ENCODE peak calls at places on chromosome 14, in seven cellular contexts. G is mesenchymal stem cell, Q is NCI-H2081, B is cerebellum, D is adipocyte, U is lower leg skin, P is NCI-H1417. W is an unnamed sample.

GRCh38 chr14:23443881-23444280 is 8.4 kb upstream of the MYH7 start:
- DNase-seq in G (no peak), B (no peak), Q (no peak), P (no peak), U (no peak), D (no peak), W (no peak)

GRCh38 chr14:42884100-42884499 is 1277.4 kb downstream of the LRFN5 start:
- DNase-seq in B (no peak), D (peak), P (no peak), U (no peak), G (peak), Q (no peak), W (no peak)

GRCh38 chr14:94213021-94213420 is 38.9 kb downstream of the PPP4R4 start:
- DNase-seq in G (no peak), D (peak), U (no peak), B (no peak), P (no peak), Q (no peak), W (no peak)

GRCh38 chr14:90627478-90627877 is 188.8 kb downstream of the TTC7B start:
- DNase-seq in D (no peak), U (no peak), G (no peak), B (no peak), Q (no peak), P (peak), W (no peak)

GRCh38 chr14:51386411-51386810 is 146.4 kb downstream of the TMX1 start:
- DNase-seq in P (no peak), D (no peak), Q (no peak), B (no peak), U (no peak), G (no peak), W (no peak)

GRCh38 chr14:96162265-96162664 is 42.4 kb upstream of the BDKRB2 start:
- DNase-seq in G (peak), B (no peak), D (no peak), P (no peak), U (no peak), Q (no peak), W (no peak)

GRCh38 chr14:104871656-104872468 is 6.8 kb downstream of the CEP170B start:
- DNase-seq in U (no peak), G (no peak), P (no peak), D (no peak), Q (no peak), B (no peak), W (no peak)

GRCh38 chr14:30389134-30389900 is 169.6 kb upstream of the G2E3 start:
- DNase-seq in B (peak), G (no peak), U (peak), P (no peak), D (peak), Q (no peak), W (no peak)

GRCh38 chr14:100842799-100843198 is 16.9 kb downstream of the MEG3 start:
- DNase-seq in B (no peak), D (peak), G (peak), P (no peak), Q (no peak), U (peak), W (no peak)

GRCh38 chr14:71005076-71005475 is 97.8 kb downstream of the PCNX1 start:
- DNase-seq in B (no peak), G (no peak), D (no peak), Q (no peak), P (no peak), U (no peak), W (no peak)

GRCh38 chr14:69059658-69060648 is 80.9 kb upstream of the ACTN1 start:
- DNase-seq in P (no peak), D (peak), Q (no peak), B (no peak), U (no peak), G (peak), W (no peak)

GRCh38 chr14:23660290-23661226 is 24.4 kb downstream of the DHRS2 start:
- DNase-seq in B (no peak), Q (no peak), D (no peak), G (no peak), U (no peak), P (no peak), W (no peak)

GRCh38 chr14:89621009-89621421 is 204.0 kb upstream of the FOXN3 start:
- DNase-seq in U (no peak), D (no peak), P (no peak), G (no peak), Q (no peak), B (no peak), W (no peak)

GRCh38 chr14:77037886-77038511 is 9.5 kb upstream of the IRF2BPL start:
- DNase-seq in D (peak), B (peak), Q (no peak), U (no peak), P (peak), G (peak), W (no peak)

GRCh38 chr14:99744199-99744872 is 48.9 kb upstream of the EML1 start:
- DNase-seq in D (peak), U (no peak), Q (no peak), G (peak), P (no peak), B (no peak), W (no peak)

GRCh38 chr14:51652168-51653095 is 722 bp downstream of the FRMD6 start:
- DNase-seq in D (peak), Q (no peak), P (no peak), U (peak), G (no peak), B (peak), W (no peak)

GRCh38 chr14:38971258-38971921 is 131.6 kb downstream of the SEC23A start:
- DNase-seq in B (no peak), P (no peak), G (no peak), U (no peak), Q (no peak), D (no peak), W (peak)

GRCh38 chr14:95413289-95414215 is 93.8 kb upstream of the CLMN start:
- DNase-seq in Q (no peak), D (no peak), B (no peak), P (peak), G (no peak), U (no peak), W (no peak)

GRCh38 chr14:34300330-34300729 is 161.7 kb downstream of the SPTSSA start:
- DNase-seq in U (no peak), G (no peak), B (no peak), Q (no peak), P (no peak), D (no peak), W (no peak)